ENCODE peak calls at places on chromosomes 3 and 15, in four cellular contexts. O, D, Z and V are unnamed samples.

GRCh38 chr3:76859596-76859995 is 180.3 kb upstream of the ROBO2 start:
- DNase-seq in Z (peak), D (no peak), O (no peak), V (no peak)

GRCh38 chr3:175392653-175393052 is 533.5 kb downstream of the NAALADL2 start:
- DNase-seq in D (no peak), Z (peak), O (no peak), V (no peak)

GRCh38 chr3:69092030-69092513 is 7.3 kb downstream of the ARL6IP5 start:
- DNase-seq in O (no peak), D (no peak), Z (peak), V (peak)

GRCh38 chr15:63941698-63942465 is 104.4 kb downstream of the DAPK2 start:
- DNase-seq in D (no peak), Z (no peak), O (peak), V (no peak)

GRCh38 chr3:115708540-115708939 is 85.2 kb downstream of the GAP43 start:
- DNase-seq in O (no peak), Z (no peak), D (no peak), V (no peak)

GRCh38 chr3:35679409-35680080 is 40.2 kb downstream of the ARPP21 start:
- DNase-seq in O (no peak), Z (no peak), D (no peak), V (no peak)

GRCh38 chr3:102140116-102140515 is 290.8 kb downstream of the NFKBIZ start:
- DNase-seq in O (no peak), Z (no peak), D (no peak), V (no peak)

GRCh38 chr3:12875857-12876451 is 34.6 kb upstream of the RPL32 start:
- DNase-seq in Z (peak), O (peak), D (peak), V (no peak)

GRCh38 chr3:58696093-58696492 is 29.5 kb upstream of the FAM3D start:
- DNase-seq in O (no peak), Z (no peak), D (no peak), V (no peak)

GRCh38 chr15:72341361-72341760 is 21.4 kb upstream of the CELF6 start:
- DNase-seq in O (peak), D (peak), Z (peak), V (no peak)

GRCh38 chr3:56119575-56120349 is 348.5 kb downstream of the ERC2 start:
- DNase-seq in D (no peak), Z (peak), O (no peak), V (no peak)

GRCh38 chr3:49100046-49100615 is 4.4 kb downstream of the QARS1 start:
- DNase-seq in D (no peak), O (no peak), Z (no peak), V (no peak)

GRCh38 chr3:48428863-48429415 is 947 bp downstream of the PLXNB1 start:
- DNase-seq in D (no peak), Z (peak), O (peak), V (peak)

GRCh38 chr15:87741350-87741749 is 515.2 kb downstream of the NTRK3 start:
- DNase-seq in D (no peak), O (no peak), Z (peak), V (peak)

GRCh38 chr3:171428321-171428787 is 31.9 kb downstream of the TNIK start:
- DNase-seq in O (no peak), Z (no peak), D (no peak), V (no peak)

GRCh38 chr3:33064929-33065328 is 32.0 kb downstream of the GLB1 start:
- DNase-seq in Z (no peak), D (no peak), O (no peak), V (no peak)

GRCh38 chr15:68271854-68272471 is 5.6 kb upstream of the FEM1B start:
- DNase-seq in Z (peak), O (no peak), D (no peak), V (peak)

GRCh38 chr3:16993227-16993626 is 108.5 kb downstream of the PLCL2 start:
- DNase-seq in D (no peak), O (no peak), Z (peak), V (peak)

GRCh38 chr15:40928975-40929729 is at the start of gene DLL4:
- DNase-seq in O (peak), D (no peak), Z (peak), V (peak)

GRCh38 chr3:137325934-137326333 is 368.2 kb downstream of the IL20RB start:
- DNase-seq in O (no peak), Z (no peak), D (no peak), V (no peak)

GRCh38 chr15:85730001-85730820 is 64.5 kb downstream of the KLHL25 start:
- DNase-seq in Z (peak), D (peak), O (no peak), V (peak)

GRCh38 chr15:55654541-55654940 is 66.4 kb upstream of the PYGO1 start:
- DNase-seq in O (no peak), Z (peak), D (no peak), V (peak)

GRCh38 chr15:43268111-43269105 is 1.7 kb upstream of the TGM5 start:
- DNase-seq in O (peak), Z (peak), D (peak), V (no peak)

GRCh38 chr15:99445272-99445850 is 120.4 kb upstream of the MEF2A start:
- DNase-seq in Z (no peak), D (no peak), O (peak), V (no peak)

GRCh38 chr15:56146756-56147155 is 96.9 kb downstream of the RFX7 start:
- DNase-seq in O (no peak), D (no peak), Z (no peak), V (no peak)

GRCh38 chr3:53350652-53351051 is 3.3 kb upstream of the DCP1A start:
- DNase-seq in O (peak), D (no peak), Z (peak), V (peak)

GRCh38 chr3:143737065-143737464 is 111.2 kb downstream of the SLC9A9 start:
- DNase-seq in Z (no peak), O (no peak), D (no peak), V (no peak)

GRCh38 chr15:95291878-95292472 is 1038.5 kb upstream of the NR2F2 start:
- DNase-seq in O (no peak), Z (no peak), D (peak), V (peak)

DNA sequence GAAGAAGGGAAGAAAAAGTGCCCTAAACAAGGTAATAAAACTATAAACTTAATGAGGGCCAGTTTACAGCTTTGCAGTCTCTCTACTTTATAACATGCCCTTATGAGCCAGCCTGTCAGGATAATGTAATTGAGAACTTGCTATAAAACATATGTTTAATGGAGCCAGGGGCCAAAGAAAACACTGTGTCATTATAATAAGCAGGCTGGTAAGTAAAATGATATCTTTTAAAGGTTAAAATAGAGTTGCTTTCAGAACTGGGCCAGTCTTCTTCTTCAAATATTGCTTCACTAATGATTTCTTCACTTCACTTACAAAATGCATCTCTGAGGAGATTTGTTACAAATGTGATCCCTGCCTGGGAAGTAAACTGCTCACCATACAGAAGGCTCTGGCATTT is 192.5 kb downstream of the SHOX2 start:
- DNase-seq in O (no peak), Z (no peak), D (no peak), V (no peak)
- H3K4ac ChIP-seq in O (no peak), Z (no peak), D (no peak), V (no peak)

DNA sequence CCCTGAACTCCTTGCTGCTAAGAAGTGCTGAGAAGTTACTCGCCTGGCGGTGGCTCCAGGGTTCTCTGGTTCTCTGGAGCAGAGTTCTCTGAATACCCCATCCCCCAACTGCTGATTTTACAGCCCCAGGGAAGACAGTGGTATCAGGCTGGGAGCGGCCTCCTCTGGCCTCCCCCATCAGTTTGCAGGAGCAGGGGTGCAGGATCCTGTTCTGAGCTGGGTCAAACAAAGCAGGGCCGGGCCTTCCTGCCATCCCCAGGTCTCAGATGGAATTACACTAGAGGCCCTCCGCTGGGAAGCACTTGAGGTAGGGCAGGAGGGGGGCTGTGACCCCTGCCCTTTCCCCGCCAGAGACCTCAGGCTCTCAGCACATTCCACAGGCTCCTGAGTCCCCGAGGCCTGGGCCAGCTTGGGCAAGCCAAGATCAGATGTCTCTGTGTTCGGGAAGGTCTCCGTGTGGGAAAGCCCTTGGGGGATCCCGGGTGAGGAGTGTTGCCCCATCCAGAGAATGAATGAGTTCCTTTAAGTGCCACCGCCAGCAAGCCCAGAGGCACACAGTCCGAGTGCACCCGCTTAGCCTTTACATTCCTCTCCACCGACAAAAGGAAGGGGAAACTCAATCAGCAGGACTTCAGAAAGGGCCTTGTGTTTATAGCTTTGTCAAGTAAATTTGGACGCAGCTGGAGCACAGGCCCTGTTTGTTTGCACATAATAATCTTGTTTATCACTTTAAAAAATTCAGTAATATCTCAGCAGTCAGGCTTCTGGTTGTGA is 150.0 kb downstream of the LRRK1 start:
- DNase-seq in O (peak), D (peak), Z (peak), V (peak)
- H2BK12ac ChIP-seq in O (peak), D (no peak), Z (peak), V (peak)

GRCh38 chr3:152316318-152316717 is 47.6 kb downstream of the MBNL1 start:
- DNase-seq in Z (no peak), O (no peak), D (no peak), V (no peak)

GRCh38 chr3:152317184-152317583 is 48.5 kb downstream of the MBNL1 start:
- DNase-seq in Z (no peak), D (no peak), O (no peak), V (no peak)

GRCh38 chr3:152313914-152314313 is 45.2 kb downstream of the MBNL1 start:
- DNase-seq in D (no peak), Z (no peak), O (no peak), V (no peak)

GRCh38 chr3:152314677-152315353 is 46.1 kb downstream of the MBNL1 start:
- DNase-seq in Z (no peak), D (no peak), O (no peak), V (no peak)

GRCh38 chr3:152315623-152316022 is 46.9 kb downstream of the MBNL1 start:
- DNase-seq in Z (no peak), O (no peak), D (no peak), V (no peak)
- H3K4me3 ChIP-seq in Z (no peak), O (no peak), D (no peak), V (no peak)

DNA sequence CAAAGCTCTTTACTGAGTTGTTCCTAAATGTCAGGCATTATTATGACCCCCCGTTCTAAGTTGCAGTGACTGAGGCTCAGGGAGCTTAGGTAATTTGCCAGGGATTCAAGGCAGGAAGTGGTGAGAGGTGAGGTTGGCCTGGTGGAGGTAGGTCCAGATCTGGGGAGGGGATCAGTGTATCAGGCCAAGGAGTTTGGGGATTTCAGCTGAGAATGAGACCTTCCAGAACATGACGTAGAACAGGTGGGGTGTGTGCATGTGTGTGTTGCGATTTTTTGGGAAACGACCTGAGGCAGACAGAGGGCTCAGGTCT is 41.1 kb upstream of the MRPS22 start:
- DNase-seq in D (no peak), Z (no peak), O (no peak), V (peak)
- H3K4ac ChIP-seq in D (no peak), Z (peak), O (no peak), V (no peak)